ENCODE peak calls at places on chromosomes 1 and 21, in six cellular contexts. One of them, this sample, is unnamed.

GRCh38 chr1:109932232-109932631 is 21.6 kb downstream of the CSF1 start:
- DNase-seq in CD8-positive, alpha-beta T cell: no peak
- DNase-seq in hepatocyte: no peak
- DNase-seq in AG09309: no peak
- DNase-seq in WTC11: no peak
- DNase-seq in WERI-Rb-1: no peak
- DNase-seq in this sample: no peak

GRCh38 chr1:81811757-81812371 is 11.1 kb downstream of the ADGRL2 start:
- DNase-seq in CD8-positive, alpha-beta T cell: no peak
- DNase-seq in hepatocyte: no peak
- DNase-seq in AG09309: no peak
- DNase-seq in WTC11: no peak
- DNase-seq in WERI-Rb-1: no peak
- DNase-seq in this sample: no peak

GRCh38 chr1:143735764-143736461 is 235.9 kb downstream of the FAM72C start:
- DNase-seq in CD8-positive, alpha-beta T cell: no peak
- DNase-seq in hepatocyte: no peak
- DNase-seq in AG09309: no peak
- DNase-seq in WTC11: peak; percentile 56
- DNase-seq in WERI-Rb-1: no peak
- DNase-seq in this sample: no peak

GRCh38 chr1:36885537-36886441 is 148.5 kb downstream of the GRIK3 start:
- DNase-seq in CD8-positive, alpha-beta T cell: no peak
- DNase-seq in hepatocyte: no peak
- DNase-seq in AG09309: no peak
- DNase-seq in WTC11: peak; percentile 36
- DNase-seq in WERI-Rb-1: no peak
- DNase-seq in this sample: no peak

GRCh38 chr21:38323721-38324591 is 67.2 kb downstream of the KCNJ15 start:
- DNase-seq in CD8-positive, alpha-beta T cell: no peak
- DNase-seq in hepatocyte: peak; percentile 36
- DNase-seq in AG09309: peak; percentile 99
- DNase-seq in WTC11: no peak
- DNase-seq in WERI-Rb-1: no peak
- DNase-seq in this sample: no peak

GRCh38 chr1:30518186-30518585 is 205.2 kb downstream of the MATN1 start:
- DNase-seq in CD8-positive, alpha-beta T cell: no peak
- DNase-seq in hepatocyte: no peak
- DNase-seq in AG09309: no peak
- DNase-seq in WTC11: no peak
- DNase-seq in WERI-Rb-1: no peak
- DNase-seq in this sample: no peak

GRCh38 chr1:209879539-209879938 is 51.8 kb downstream of the UTP25 start:
- DNase-seq in CD8-positive, alpha-beta T cell: no peak
- DNase-seq in hepatocyte: no peak
- DNase-seq in AG09309: no peak
- DNase-seq in WTC11: no peak
- DNase-seq in WERI-Rb-1: no peak
- DNase-seq in this sample: no peak

GRCh38 chr1:54982739-54983138 is 2.3 kb downstream of the TMEM61 start:
- DNase-seq in CD8-positive, alpha-beta T cell: no peak
- DNase-seq in hepatocyte: no peak
- DNase-seq in AG09309: no peak
- DNase-seq in WTC11: no peak
- DNase-seq in WERI-Rb-1: peak; percentile 79
- DNase-seq in this sample: no peak

GRCh38 chr1:27941671-27942540 is 7.1 kb downstream of the SMPDL3B start:
- DNase-seq in CD8-positive, alpha-beta T cell: no peak
- DNase-seq in hepatocyte: no peak
- DNase-seq in AG09309: no peak
- DNase-seq in WTC11: no peak
- DNase-seq in WERI-Rb-1: no peak
- DNase-seq in this sample: no peak

GRCh38 chr1:117232551-117232950 is 21.8 kb upstream of the VTCN1 start:
- DNase-seq in CD8-positive, alpha-beta T cell: no peak
- DNase-seq in hepatocyte: no peak
- DNase-seq in AG09309: no peak
- DNase-seq in WTC11: no peak
- DNase-seq in WERI-Rb-1: no peak
- DNase-seq in this sample: no peak

GRCh38 chr21:44366586-44367211 is 13.3 kb downstream of the TRPM2 start:
- DNase-seq in CD8-positive, alpha-beta T cell: no peak
- DNase-seq in hepatocyte: no peak
- DNase-seq in AG09309: no peak
- DNase-seq in WTC11: no peak
- DNase-seq in WERI-Rb-1: no peak
- DNase-seq in this sample: no peak

GRCh38 chr1:11701551-11701961 is 10.0 kb downstream of the DRAXIN start:
- DNase-seq in CD8-positive, alpha-beta T cell: no peak
- DNase-seq in hepatocyte: no peak
- DNase-seq in AG09309: no peak
- DNase-seq in WTC11: no peak
- DNase-seq in WERI-Rb-1: no peak
- DNase-seq in this sample: no peak

GRCh38 chr1:220902916-220903315 is 23.7 kb downstream of the HLX start:
- DNase-seq in CD8-positive, alpha-beta T cell: no peak
- DNase-seq in hepatocyte: no peak
- DNase-seq in AG09309: no peak
- DNase-seq in WTC11: no peak
- DNase-seq in WERI-Rb-1: no peak
- DNase-seq in this sample: no peak

GRCh38 chr1:42913426-42914091 is 45.1 kb downstream of the SLC2A1 start:
- DNase-seq in CD8-positive, alpha-beta T cell: peak; percentile 66
- DNase-seq in hepatocyte: peak; percentile 76
- DNase-seq in AG09309: peak; percentile 37
- DNase-seq in WTC11: peak; percentile 53
- DNase-seq in WERI-Rb-1: peak; percentile 57
- DNase-seq in this sample: peak; percentile 68

GRCh38 chr21:39637197-39637970 is 24.6 kb downstream of the B3GALT5 start:
- DNase-seq in CD8-positive, alpha-beta T cell: no peak
- DNase-seq in hepatocyte: no peak
- DNase-seq in AG09309: no peak
- DNase-seq in WTC11: no peak
- DNase-seq in WERI-Rb-1: no peak
- DNase-seq in this sample: no peak

GRCh38 chr1:241924080-241924808 is 33.3 kb upstream of the BECN2 start:
- DNase-seq in CD8-positive, alpha-beta T cell: no peak
- DNase-seq in hepatocyte: no peak
- DNase-seq in AG09309: no peak
- DNase-seq in WTC11: no peak
- DNase-seq in WERI-Rb-1: no peak
- DNase-seq in this sample: no peak

GRCh38 chr1:96183928-96184327 is 537.7 kb upstream of the PTBP2 start:
- DNase-seq in CD8-positive, alpha-beta T cell: no peak
- DNase-seq in hepatocyte: no peak
- DNase-seq in AG09309: no peak
- DNase-seq in WTC11: no peak
- DNase-seq in WERI-Rb-1: no peak
- DNase-seq in this sample: no peak

GRCh38 chr1:3680488-3681230 is 28.3 kb downstream of the TP73 start:
- DNase-seq in CD8-positive, alpha-beta T cell: no peak
- DNase-seq in hepatocyte: no peak
- DNase-seq in AG09309: no peak
- DNase-seq in WTC11: no peak
- DNase-seq in WERI-Rb-1: peak; percentile 42
- DNase-seq in this sample: no peak

GRCh38 chr1:99005142-99005491 is 456 bp upstream of the PLPPR5 start:
- DNase-seq in CD8-positive, alpha-beta T cell: no peak
- DNase-seq in hepatocyte: peak; percentile 22
- DNase-seq in AG09309: no peak
- DNase-seq in WTC11: peak; percentile 58
- DNase-seq in WERI-Rb-1: no peak
- DNase-seq in this sample: no peak

GRCh38 chr1:12052997-12053686 is 10.0 kb upstream of the TNFRSF8 start:
- DNase-seq in CD8-positive, alpha-beta T cell: no peak
- DNase-seq in hepatocyte: no peak
- DNase-seq in AG09309: no peak
- DNase-seq in WTC11: no peak
- DNase-seq in WERI-Rb-1: no peak
- DNase-seq in this sample: no peak

GRCh38 chr1:69702085-69702484 is 134.4 kb downstream of the LRRC7 start:
- DNase-seq in CD8-positive, alpha-beta T cell: no peak
- DNase-seq in hepatocyte: no peak
- DNase-seq in AG09309: no peak
- DNase-seq in WTC11: no peak
- DNase-seq in WERI-Rb-1: no peak
- DNase-seq in this sample: no peak

GRCh38 chr1:213761845-213762407 is 225.8 kb upstream of the PROX1 start:
- DNase-seq in CD8-positive, alpha-beta T cell: peak; percentile 18
- DNase-seq in hepatocyte: no peak
- DNase-seq in AG09309: no peak
- DNase-seq in WTC11: peak; percentile 13
- DNase-seq in WERI-Rb-1: no peak
- DNase-seq in this sample: no peak

GRCh38 chr1:38489844-38490270 is 369.7 kb downstream of the RRAGC start:
- DNase-seq in CD8-positive, alpha-beta T cell: peak; percentile 32
- DNase-seq in hepatocyte: peak; percentile 30
- DNase-seq in AG09309: no peak
- DNase-seq in WTC11: peak; percentile 95
- DNase-seq in WERI-Rb-1: peak; percentile 71
- DNase-seq in this sample: no peak

GRCh38 chr1:215529571-215529970 is 37.5 kb upstream of the KCTD3 start:
- DNase-seq in CD8-positive, alpha-beta T cell: no peak
- DNase-seq in hepatocyte: no peak
- DNase-seq in AG09309: no peak
- DNase-seq in WTC11: no peak
- DNase-seq in WERI-Rb-1: no peak
- DNase-seq in this sample: no peak

GRCh38 chr1:112263464-112263863 is 132.6 kb upstream of the CTTNBP2NL start:
- DNase-seq in CD8-positive, alpha-beta T cell: no peak
- DNase-seq in hepatocyte: peak; percentile 35
- DNase-seq in AG09309: peak; percentile 52
- DNase-seq in WTC11: no peak
- DNase-seq in WERI-Rb-1: no peak
- DNase-seq in this sample: no peak

GRCh38 chr1:9112961-9113880 is 15.7 kb downstream of the GPR157 start:
- DNase-seq in CD8-positive, alpha-beta T cell: no peak
- DNase-seq in hepatocyte: peak; percentile 79
- DNase-seq in AG09309: no peak
- DNase-seq in WTC11: no peak
- DNase-seq in WERI-Rb-1: no peak
- DNase-seq in this sample: no peak

GRCh38 chr21:31559368-31560119 is 99.9 kb upstream of the SOD1 start:
- DNase-seq in CD8-positive, alpha-beta T cell: peak; percentile 95
- DNase-seq in hepatocyte: peak; percentile 95
- DNase-seq in AG09309: peak; percentile 62
- DNase-seq in WTC11: peak; percentile 99
- DNase-seq in WERI-Rb-1: peak; percentile 100
- DNase-seq in this sample: peak; percentile 63

GRCh38 chr1:104617474-104617873 is 867.8 kb downstream of the AMY1C start:
- DNase-seq in CD8-positive, alpha-beta T cell: no peak
- DNase-seq in hepatocyte: no peak
- DNase-seq in AG09309: no peak
- DNase-seq in WTC11: no peak
- DNase-seq in WERI-Rb-1: no peak
- DNase-seq in this sample: no peak
- TF ChIP-seq CTCF in CD8-positive, alpha-beta T cell: no peak
- TF ChIP-seq CTCF in hepatocyte: no peak
- TF ChIP-seq CTCF in AG09309: no peak
- TF ChIP-seq CTCF in WTC11: no peak
- TF ChIP-seq CTCF in WERI-Rb-1: no peak
- TF ChIP-seq CTCF in this sample: no peak

GRCh38 chr1:32362474-32363313 is at the start of the genes FAM229A and TSSK3:
- DNase-seq in CD8-positive, alpha-beta T cell: no peak
- DNase-seq in hepatocyte: no peak
- DNase-seq in AG09309: no peak
- DNase-seq in WTC11: no peak
- DNase-seq in WERI-Rb-1: no peak
- DNase-seq in this sample: no peak
- TF ChIP-seq CTCF in CD8-positive, alpha-beta T cell: no peak
- TF ChIP-seq CTCF in hepatocyte: no peak
- TF ChIP-seq CTCF in AG09309: no peak
- TF ChIP-seq CTCF in WTC11: no peak
- TF ChIP-seq CTCF in WERI-Rb-1: no peak
- TF ChIP-seq CTCF in this sample: no peak

GRCh38 chr1:16205891-16206546 is 6.4 kb downstream of the ARHGEF19 start:
- DNase-seq in CD8-positive, alpha-beta T cell: no peak
- DNase-seq in hepatocyte: no peak
- DNase-seq in AG09309: no peak
- DNase-seq in WTC11: no peak
- DNase-seq in WERI-Rb-1: no peak
- DNase-seq in this sample: no peak

GRCh38 chr1:16205333-16205671 is 7.2 kb downstream of the ARHGEF19 start:
- DNase-seq in CD8-positive, alpha-beta T cell: no peak
- DNase-seq in hepatocyte: no peak
- DNase-seq in AG09309: no peak
- DNase-seq in WTC11: no peak
- DNase-seq in WERI-Rb-1: no peak
- DNase-seq in this sample: no peak

GRCh38 chr1:16203550-16203949 is 8.9 kb downstream of the ARHGEF19 start:
- DNase-seq in CD8-positive, alpha-beta T cell: no peak
- DNase-seq in hepatocyte: no peak
- DNase-seq in AG09309: no peak
- DNase-seq in WTC11: no peak
- DNase-seq in WERI-Rb-1: no peak
- DNase-seq in this sample: no peak

GRCh38 chr1:16204216-16204615 is 8.2 kb downstream of the ARHGEF19 start:
- DNase-seq in CD8-positive, alpha-beta T cell: no peak
- DNase-seq in hepatocyte: no peak
- DNase-seq in AG09309: no peak
- DNase-seq in WTC11: no peak
- DNase-seq in WERI-Rb-1: no peak
- DNase-seq in this sample: no peak

GRCh38 chr1:16204634-16205332 is 7.7 kb downstream of the ARHGEF19 start:
- DNase-seq in CD8-positive, alpha-beta T cell: peak; percentile 48
- DNase-seq in hepatocyte: peak; percentile 64
- DNase-seq in AG09309: no peak
- DNase-seq in WTC11: peak; percentile 74
- DNase-seq in WERI-Rb-1: peak; percentile 65
- DNase-seq in this sample: no peak
- TF ChIP-seq CTCF in CD8-positive, alpha-beta T cell: peak; percentile 17
- TF ChIP-seq CTCF in hepatocyte: peak; percentile 29
- TF ChIP-seq CTCF in AG09309: peak; percentile 40
- TF ChIP-seq CTCF in WTC11: no peak
- TF ChIP-seq CTCF in WERI-Rb-1: peak; percentile 81
- TF ChIP-seq CTCF in this sample: peak; percentile 29

DNA sequence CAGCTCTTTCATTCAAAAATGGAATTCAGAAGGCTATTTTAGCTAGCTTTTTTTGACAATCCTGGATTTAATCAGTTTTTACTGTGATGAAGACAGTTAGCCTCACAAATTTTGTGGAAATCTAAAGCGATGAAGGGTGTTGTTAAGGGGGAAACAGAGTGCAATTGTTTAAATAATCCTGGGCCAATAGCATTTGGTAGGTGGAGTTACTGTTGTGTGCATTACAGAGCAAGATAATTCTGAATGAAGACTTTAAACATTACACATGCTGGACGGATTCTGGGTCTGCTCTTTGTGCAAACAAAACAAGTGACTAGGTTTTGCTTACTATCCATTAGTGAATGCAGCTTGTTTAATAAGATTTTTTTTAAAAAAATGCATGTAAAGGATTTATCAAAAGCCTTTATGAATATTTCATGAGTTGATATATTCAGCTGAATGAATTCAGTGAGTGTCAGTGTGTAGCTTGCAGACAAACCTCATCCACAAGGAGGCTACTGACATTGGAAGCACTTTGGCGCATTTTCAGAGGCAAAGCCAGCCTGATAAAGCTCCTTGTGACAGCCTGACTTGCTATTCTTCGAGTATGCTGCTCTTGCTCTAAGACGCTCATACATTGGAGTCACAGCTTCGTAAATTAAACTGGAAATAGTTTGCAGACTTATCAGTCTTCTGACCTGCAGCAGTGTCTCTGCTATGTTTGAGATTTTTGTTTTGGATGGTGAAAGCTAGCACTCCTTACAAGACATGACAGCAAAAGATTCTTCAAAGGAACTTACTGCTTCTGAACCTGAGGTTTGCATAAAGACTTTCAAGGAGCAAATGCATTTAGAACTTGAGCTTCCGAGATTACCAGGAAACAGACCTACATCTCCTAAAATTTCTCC is 199.7 kb downstream of the PDE4B start:
- DNase-seq in CD8-positive, alpha-beta T cell: no peak
- DNase-seq in hepatocyte: peak; percentile 23
- DNase-seq in AG09309: no peak
- DNase-seq in WTC11: no peak
- DNase-seq in WERI-Rb-1: no peak
- DNase-seq in this sample: no peak
- TF ChIP-seq CTCF in CD8-positive, alpha-beta T cell: no peak
- TF ChIP-seq CTCF in hepatocyte: peak; percentile 9
- TF ChIP-seq CTCF in AG09309: no peak
- TF ChIP-seq CTCF in WTC11: no peak
- TF ChIP-seq CTCF in WERI-Rb-1: no peak
- TF ChIP-seq CTCF in this sample: no peak